ENCODE peak calls at places on chromosomes 11 and 22, in seven cellular contexts. W is neuronal stem cell; Z is GM04503; U is body of pancreas; Q is activated naive CD4-positive, alpha-beta T cell treated with anti-CD3 and anti-CD28 coated beads, Interleukin-2, amount 50 U/mL, for 16 hours; V is stimulated activated CD4-positive, alpha-beta T cell treated with anti-CD3 and anti-CD28 coated beads, Interleukin-2, amount 100 ng/mL, for 48 hours; L is stimulated activated effector memory CD8-positive, alpha-beta T cell treated with anti-CD3 and anti-CD28 coated beads, Interleukin-12 subunit alpha, Interleukin-12 subunit beta, amount 100 ng/mL, for 72 hours. A is an unnamed sample.

GRCh38 chr11:1448166-1448825 is 38.3 kb downstream of the MOB2 start:
- DNase-seq in L (no peak), V (no peak), U (no peak), W (no peak), Z (no peak), Q (no peak), A (no peak)

GRCh38 chr11:59611570-59612565 is 3.7 kb downstream of the OSBP start:
- DNase-seq in U (peak), Z (peak), W (no peak), V (no peak), L (no peak), Q (no peak), A (no peak)

GRCh38 chr22:24466831-24467249 is 28.3 kb upstream of the UPB1 start:
- DNase-seq in L (no peak), Q (no peak), V (no peak), U (peak), W (no peak), Z (no peak), A (no peak)

GRCh38 chr22:46010177-46010867 is 33.4 kb upstream of the WNT7B start:
- DNase-seq in U (peak), Z (no peak), V (no peak), W (no peak), Q (no peak), L (no peak), A (peak)

GRCh38 chr22:30017375-30017774 is 62.9 kb upstream of the HORMAD2 start:
- DNase-seq in V (no peak), W (no peak), Q (no peak), Z (no peak), L (no peak), U (no peak), A (no peak)

GRCh38 chr22:27388090-27388600 is 413.4 kb downstream of the MN1 start:
- DNase-seq in V (no peak), Q (no peak), W (no peak), L (no peak), U (no peak), Z (no peak), A (no peak)

GRCh38 chr22:23179381-23180294 is 671 bp upstream of the BCR start:
- DNase-seq in Q (no peak), V (peak), U (peak), Z (no peak), L (peak), W (no peak), A (no peak)

GRCh38 chr22:45631140-45631539 is 40.5 kb upstream of the ATXN10 start:
- DNase-seq in V (no peak), U (no peak), W (no peak), Z (no peak), L (no peak), Q (no peak), A (peak)

GRCh38 chr22:30328466-30329049 is 1.8 kb upstream of the TBC1D10A start:
- DNase-seq in V (no peak), L (no peak), Q (no peak), W (no peak), U (no peak), Z (no peak), A (no peak)

GRCh38 chr11:83836883-83837654 is 550.9 kb upstream of the CCDC90B start:
- DNase-seq in U (peak), Q (no peak), V (no peak), Z (no peak), W (peak), L (no peak), A (no peak)

GRCh38 chr22:40107756-40108437 is 69.8 kb upstream of the TNRC6B start:
- DNase-seq in L (no peak), V (no peak), W (no peak), Q (peak), Z (peak), U (peak), A (no peak)

GRCh38 chr11:76897233-76897632 is 36.5 kb downstream of the ACER3 start:
- DNase-seq in U (no peak), Q (no peak), Z (no peak), V (no peak), L (no peak), W (no peak), A (no peak)

GRCh38 chr22:37965940-37966664 is 12.6 kb downstream of the POLR2F start:
- DNase-seq in L (no peak), V (no peak), U (no peak), Z (no peak), Q (no peak), W (no peak), A (no peak)

GRCh38 chr11:108037211-108037610 is 28.5 kb downstream of the CUL5 start:
- DNase-seq in V (no peak), U (no peak), Z (no peak), L (no peak), W (no peak), Q (no peak), A (no peak)

GRCh38 chr11:127345819-127346459 is 345.4 kb upstream of the KIRREL3 start:
- DNase-seq in Z (peak), U (peak), Q (peak), W (peak), V (peak), L (no peak), A (no peak)

GRCh38 chr11:75014129-75014528 is 25.4 kb downstream of the NEU3 start:
- DNase-seq in V (no peak), L (no peak), W (no peak), U (no peak), Q (no peak), Z (peak), A (no peak)

GRCh38 chr11:24635588-24636290 is 138.9 kb downstream of the LUZP2 start:
- DNase-seq in V (no peak), Q (no peak), U (no peak), Z (no peak), L (no peak), W (no peak), A (no peak)

GRCh38 chr11:115576606-115577005 is 72.4 kb upstream of the CADM1 start:
- DNase-seq in Q (no peak), Z (no peak), U (no peak), V (no peak), W (no peak), L (no peak), A (no peak)

GRCh38 chr11:33635161-33635560 is 65.5 kb downstream of the C11orf91 start:
- DNase-seq in Z (no peak), L (peak), W (no peak), U (no peak), V (no peak), Q (no peak), A (no peak)

GRCh38 chr11:93020248-93021088 is 51.0 kb downstream of the MTNR1B start:
- DNase-seq in W (peak), Q (no peak), V (no peak), U (no peak), Z (no peak), L (no peak), A (no peak)

GRCh38 chr22:21642584-21643448 is 714 bp downstream of the SDF2L1 start:
- DNase-seq in Z (no peak), U (peak), L (peak), W (no peak), V (peak), Q (peak), A (peak)

GRCh38 chr22:38273135-38273761 is 438 bp upstream of the TMEM184B start:
- DNase-seq in V (no peak), Z (no peak), W (no peak), L (no peak), U (no peak), Q (no peak), A (no peak)

GRCh38 chr11:126755494-126755893 is 245.1 kb downstream of the KIRREL3 start:
- DNase-seq in L (no peak), Z (no peak), W (no peak), U (no peak), Q (no peak), V (no peak), A (no peak)

GRCh38 chr22:41915035-41915782 is at the start of gene SHISA8:
- DNase-seq in U (peak), Q (peak), V (peak), L (no peak), Z (no peak), W (no peak), A (no peak)

GRCh38 chr11:9351321-9351881 is 33.1 kb upstream of the IPO7 start:
- DNase-seq in W (no peak), V (no peak), Q (no peak), Z (no peak), U (no peak), L (no peak), A (no peak)

GRCh38 chr11:7347611-7348431 is 96.1 kb downstream of the SYT9 start:
- DNase-seq in L (no peak), Z (no peak), Q (no peak), V (no peak), U (no peak), W (no peak), A (no peak)

GRCh38 chr22:42114721-42115120 is 15.9 kb downstream of the CYP2D6 start:
- DNase-seq in Q (no peak), V (no peak), L (no peak), U (peak), W (no peak), Z (no peak), A (no peak)

GRCh38 chr11:114133548-114134329 is 74.2 kb downstream of the ZBTB16 start:
- DNase-seq in L (no peak), Z (no peak), Q (no peak), V (no peak), U (peak), W (no peak), A (no peak)

GRCh38 chr11:34512810-34513673 is 552 bp downstream of the ELF5 start:
- DNase-seq in L (peak), Q (peak), Z (no peak), U (peak), W (peak), V (peak), A (no peak)

GRCh38 chr22:31734512-31734911 is 15.4 kb downstream of the PRR14L start:
- DNase-seq in U (no peak), L (no peak), W (no peak), V (no peak), Q (no peak), Z (no peak), A (peak)

A was measured in posterior vena cava.